ENCODE peak calls at places on chromosomes 2 and 18, in five cellular contexts. One of them, this sample, is unnamed.

GRCh38 chr2:64655873-64656272 is 2.2 kb upstream of the SERTAD2 start:
- DNase-seq in trophoblast cell: no peak
- DNase-seq in mesenchymal stem cell: no peak
- DNase-seq in H9: no peak
- DNase-seq in H1: no peak
- DNase-seq in this sample: no peak

GRCh38 chr2:188518391-188518790 is 226.7 kb downstream of the GULP1 start:
- DNase-seq in mesenchymal stem cell: peak
- DNase-seq in trophoblast cell: peak
- DNase-seq in H1: no peak
- DNase-seq in H9: no peak
- DNase-seq in this sample: no peak

GRCh38 chr2:22536131-22536530 is 848.8 kb upstream of the KLHL29 start:
- DNase-seq in H1: no peak
- DNase-seq in H9: no peak
- DNase-seq in trophoblast cell: no peak
- DNase-seq in mesenchymal stem cell: no peak
- DNase-seq in this sample: no peak

GRCh38 chr18:77114070-77114563 is 18.5 kb downstream of the MBP start:
- DNase-seq in H9: no peak
- DNase-seq in mesenchymal stem cell: no peak
- DNase-seq in H1: no peak
- DNase-seq in trophoblast cell: peak
- DNase-seq in this sample: no peak

GRCh38 chr2:37037771-37038170 is 46.4 kb downstream of the HEATR5B start:
- DNase-seq in H1: no peak
- DNase-seq in trophoblast cell: no peak
- DNase-seq in mesenchymal stem cell: no peak
- DNase-seq in H9: no peak
- DNase-seq in this sample: no peak

GRCh38 chr2:237351046-237351445 is 62.9 kb downstream of the COL6A3 start:
- DNase-seq in H9: no peak
- DNase-seq in mesenchymal stem cell: no peak
- DNase-seq in trophoblast cell: no peak
- DNase-seq in H1: no peak
- DNase-seq in this sample: no peak

GRCh38 chr2:36058953-36059352 is 296.6 kb upstream of the CRIM1 start:
- DNase-seq in trophoblast cell: peak
- DNase-seq in H9: no peak
- DNase-seq in mesenchymal stem cell: no peak
- DNase-seq in H1: no peak
- DNase-seq in this sample: no peak

GRCh38 chr2:100018794-100019193 is 123.6 kb downstream of the AFF3 start:
- DNase-seq in trophoblast cell: no peak
- DNase-seq in H1: no peak
- DNase-seq in mesenchymal stem cell: peak
- DNase-seq in H9: no peak
- DNase-seq in this sample: no peak

GRCh38 chr2:143736904-143737303 is 607.7 kb downstream of the ARHGAP15 start:
- DNase-seq in mesenchymal stem cell: no peak
- DNase-seq in H9: no peak
- DNase-seq in trophoblast cell: no peak
- DNase-seq in H1: no peak
- DNase-seq in this sample: no peak

GRCh38 chr2:235168174-235168979 is 216.6 kb downstream of the SH3BP4 start:
- DNase-seq in H1: no peak
- DNase-seq in trophoblast cell: no peak
- DNase-seq in mesenchymal stem cell: no peak
- DNase-seq in H9: no peak
- DNase-seq in this sample: no peak

GRCh38 chr2:173354601-173355131 is at the start of gene CDCA7:
- DNase-seq in H1: peak
- DNase-seq in trophoblast cell: peak
- DNase-seq in mesenchymal stem cell: peak
- DNase-seq in H9: peak
- DNase-seq in this sample: peak

DNA sequence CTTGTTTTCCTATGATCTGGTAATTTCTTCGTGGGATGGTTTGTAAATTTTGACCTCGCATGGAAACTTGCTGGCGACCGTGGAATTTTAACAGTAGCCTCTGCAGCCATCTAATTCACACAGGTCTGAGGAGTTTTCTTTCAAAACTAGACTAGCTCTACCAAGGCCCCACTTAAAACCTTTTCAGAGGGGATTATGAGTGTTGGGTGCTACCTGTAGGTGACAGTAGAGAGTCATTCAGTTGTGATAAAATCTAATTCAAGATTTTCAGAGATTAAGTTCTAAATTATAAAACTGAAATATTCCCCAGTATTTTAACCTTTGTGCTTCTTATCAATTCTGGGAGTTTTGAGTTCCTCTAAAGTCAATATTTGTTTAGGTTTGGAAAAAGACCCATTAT is 31.0 kb downstream of the THSD7B start:
- DNase-seq in mesenchymal stem cell: no peak
- DNase-seq in trophoblast cell: no peak
- DNase-seq in H9: no peak
- DNase-seq in H1: no peak
- DNase-seq in this sample: no peak
- H2BK12ac ChIP-seq in mesenchymal stem cell: no peak
- H2BK12ac ChIP-seq in trophoblast cell: no peak
- H2BK12ac ChIP-seq in H9: no peak
- H2BK12ac ChIP-seq in H1: no peak
- H2BK12ac ChIP-seq in this sample: no peak

GRCh38 chr18:79965119-79965902 is 868 bp downstream of the HSBP1L1 start:
- DNase-seq in mesenchymal stem cell: peak
- DNase-seq in trophoblast cell: peak
- DNase-seq in H9: peak
- DNase-seq in H1: no peak
- DNase-seq in this sample: no peak
- H3K14ac ChIP-seq in mesenchymal stem cell: peak
- H3K14ac ChIP-seq in trophoblast cell: peak
- H3K14ac ChIP-seq in H9: no peak
- H3K14ac ChIP-seq in H1: no peak
- H3K14ac ChIP-seq in this sample: no peak

GRCh38 chr2:21277340-21277739 is 153.6 kb downstream of the TDRD15 start:
- DNase-seq in H9: no peak
- DNase-seq in mesenchymal stem cell: no peak
- DNase-seq in trophoblast cell: no peak
- DNase-seq in H1: no peak
- DNase-seq in this sample: no peak
- H2BK12ac ChIP-seq in H9: no peak
- H2BK12ac ChIP-seq in mesenchymal stem cell: no peak
- H2BK12ac ChIP-seq in trophoblast cell: no peak
- H2BK12ac ChIP-seq in H1: no peak
- H2BK12ac ChIP-seq in this sample: no peak

GRCh38 chr2:217276433-217276832 is 416.6 kb upstream of the TNP1 start:
- DNase-seq in H9: no peak
- DNase-seq in mesenchymal stem cell: no peak
- DNase-seq in H1: no peak
- DNase-seq in trophoblast cell: peak
- DNase-seq in this sample: no peak
- H3K14ac ChIP-seq in H9: no peak
- H3K14ac ChIP-seq in mesenchymal stem cell: no peak
- H3K14ac ChIP-seq in H1: no peak
- H3K14ac ChIP-seq in trophoblast cell: no peak
- H3K14ac ChIP-seq in this sample: no peak

GRCh38 chr2:217901400-217901799 is 101.4 kb downstream of the TNS1 start:
- DNase-seq in trophoblast cell: no peak
- DNase-seq in H9: no peak
- DNase-seq in mesenchymal stem cell: no peak
- DNase-seq in H1: no peak
- DNase-seq in this sample: no peak
- H2BK12ac ChIP-seq in trophoblast cell: no peak
- H2BK12ac ChIP-seq in H9: no peak
- H2BK12ac ChIP-seq in mesenchymal stem cell: no peak
- H2BK12ac ChIP-seq in H1: no peak
- H2BK12ac ChIP-seq in this sample: no peak

GRCh38 chr2:19138264-19138825 is 220.1 kb downstream of the OSR1 start:
- DNase-seq in trophoblast cell: no peak
- DNase-seq in H1: no peak
- DNase-seq in H9: no peak
- DNase-seq in mesenchymal stem cell: no peak
- DNase-seq in this sample: no peak

GRCh38 chr2:19139386-19139785 is 219.0 kb downstream of the OSR1 start:
- DNase-seq in H1: no peak
- DNase-seq in mesenchymal stem cell: no peak
- DNase-seq in trophoblast cell: no peak
- DNase-seq in H9: no peak
- DNase-seq in this sample: no peak

GRCh38 chr2:19141234-19142004 is 217.0 kb downstream of the OSR1 start:
- DNase-seq in H1: no peak
- DNase-seq in mesenchymal stem cell: no peak
- DNase-seq in H9: no peak
- DNase-seq in trophoblast cell: no peak
- DNase-seq in this sample: no peak

GRCh38 chr2:19137433-19137832 is 221.0 kb downstream of the OSR1 start:
- DNase-seq in H1: no peak
- DNase-seq in trophoblast cell: no peak
- DNase-seq in mesenchymal stem cell: no peak
- DNase-seq in H9: no peak
- DNase-seq in this sample: no peak

DNA sequence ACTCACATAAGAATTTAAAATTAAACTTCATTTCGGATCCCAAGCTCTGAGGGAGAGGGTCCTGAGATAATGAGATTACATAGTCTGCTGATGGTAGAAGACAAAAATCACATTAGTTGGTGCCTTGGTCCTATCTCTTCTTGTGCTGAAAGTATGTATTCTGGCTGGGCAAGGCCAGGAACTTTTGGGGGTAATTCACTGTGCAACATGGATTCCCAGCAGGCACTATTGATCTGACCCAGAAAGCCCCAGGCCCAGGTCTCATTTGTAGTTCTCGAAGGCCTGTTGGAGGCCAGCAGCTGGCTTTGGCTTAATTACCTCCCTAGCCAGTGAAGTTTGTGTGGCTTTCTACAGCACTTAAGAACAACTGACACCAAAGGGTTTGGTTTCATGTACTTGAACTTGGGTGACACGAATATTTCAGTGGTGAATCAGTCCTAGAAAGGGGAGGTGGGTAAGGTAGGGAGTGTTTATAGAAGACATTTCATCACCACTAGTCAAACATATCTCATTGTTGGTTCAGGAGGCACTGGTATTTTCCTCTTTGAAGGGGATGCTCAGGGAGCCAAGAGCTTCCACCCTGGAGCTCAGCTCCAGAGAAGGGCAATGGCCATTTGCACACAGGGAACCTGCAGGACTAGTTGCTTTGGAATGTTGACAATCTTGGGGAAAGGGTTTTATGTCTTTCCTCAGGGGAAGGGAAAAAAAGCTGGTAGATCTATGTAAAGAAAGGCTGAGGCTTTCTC is 217.8 kb downstream of the OSR1 start:
- DNase-seq in H1: peak
- DNase-seq in mesenchymal stem cell: peak
- DNase-seq in H9: no peak
- DNase-seq in trophoblast cell: peak
- DNase-seq in this sample: no peak
- H3K14ac ChIP-seq in H1: no peak
- H3K14ac ChIP-seq in mesenchymal stem cell: no peak
- H3K14ac ChIP-seq in H9: no peak
- H3K14ac ChIP-seq in trophoblast cell: no peak
- H3K14ac ChIP-seq in this sample: no peak

DNA sequence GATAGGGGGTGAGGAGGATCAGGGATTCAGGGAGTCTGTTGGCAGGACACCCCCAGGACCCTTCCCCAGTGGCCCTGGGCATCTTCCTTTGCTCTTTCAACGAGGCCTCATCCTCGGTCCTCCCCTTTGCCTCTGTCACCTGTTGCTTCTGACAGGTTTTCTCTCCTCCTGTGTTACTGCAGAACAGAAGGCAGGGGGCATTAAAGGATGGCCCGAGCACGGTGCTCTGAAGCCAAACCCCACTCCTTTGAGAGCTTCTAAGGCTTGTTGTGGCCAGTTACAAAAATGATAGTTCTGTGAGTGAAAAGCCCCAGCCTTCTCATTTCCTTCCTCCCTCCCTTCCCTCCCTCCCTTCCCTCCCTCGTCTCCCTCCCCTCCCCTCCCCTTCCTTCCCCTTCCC is 82.5 kb downstream of the THNSL2 start:
- DNase-seq in H9: no peak
- DNase-seq in mesenchymal stem cell: no peak
- DNase-seq in trophoblast cell: no peak
- DNase-seq in H1: no peak
- DNase-seq in this sample: no peak
- H2BK12ac ChIP-seq in H9: no peak
- H2BK12ac ChIP-seq in mesenchymal stem cell: no peak
- H2BK12ac ChIP-seq in trophoblast cell: no peak
- H2BK12ac ChIP-seq in H1: no peak
- H2BK12ac ChIP-seq in this sample: no peak

This sample was measured in neuronal stem cell.